ENCODE peak calls at places on chromosomes 1 and 21, in five cellular contexts. Z is RWPE1; H is AG04450; P is CD8-positive, alpha-beta T cell; A is OCI-LY7. O is an unnamed sample.

GRCh38 chr1:45221716-45222115 is 15.3 kb upstream of the ZSWIM5 start:
- DNase-seq in Z (peak; percentile 19), H (no peak), P (no peak), A (no peak), O (no peak)

GRCh38 chr1:81432654-81433109 is 368.1 kb upstream of the ADGRL2 start:
- DNase-seq in Z (no peak), H (no peak), P (no peak), A (no peak), O (no peak)

GRCh38 chr1:201503397-201504176 is 3.3 kb downstream of the CSRP1 start:
- DNase-seq in Z (peak; percentile 93), H (peak; percentile 98), P (no peak), A (no peak), O (peak; percentile 67)

GRCh38 chr1:94309216-94309615 is 71.8 kb upstream of the ARHGAP29 start:
- DNase-seq in Z (no peak), H (no peak), P (no peak), A (no peak), O (no peak)

GRCh38 chr21:20789696-20790095 is 208.5 kb upstream of the NCAM2 start:
- DNase-seq in Z (peak; percentile 5), H (no peak), P (no peak), A (no peak), O (no peak)

GRCh38 chr1:49306507-49307070 is 529.9 kb upstream of the BEND5 start:
- DNase-seq in Z (no peak), H (no peak), P (no peak), A (no peak), O (no peak)

GRCh38 chr1:14140800-14141526 is 441.0 kb downstream of the PRDM2 start:
- DNase-seq in Z (no peak), H (no peak), P (no peak), A (no peak), O (no peak)

GRCh38 chr1:156599811-156600210 is 1.5 kb downstream of the GPATCH4 start:
- DNase-seq in Z (no peak), H (no peak), P (no peak), A (peak; percentile 77), O (no peak)

GRCh38 chr1:233355841-233356704 is 28.5 kb downstream of the MAP3K21 start:
- DNase-seq in Z (no peak), H (no peak), P (no peak), A (peak; percentile 2), O (no peak)

GRCh38 chr1:151907363-151908139 is 1.8 kb downstream of the THEM4 start:
- DNase-seq in Z (no peak), H (no peak), P (no peak), A (peak; percentile 54), O (no peak)

GRCh38 chr1:39043513-39043912 is 17.4 kb downstream of the NDUFS5 start:
- DNase-seq in Z (no peak), H (no peak), P (no peak), A (no peak), O (no peak)

GRCh38 chr1:58879464-58879863 is 95.6 kb upstream of the JUN start:
- DNase-seq in Z (no peak), H (no peak), P (no peak), A (no peak), O (no peak)

GRCh38 chr1:203152158-203153034 is 23.2 kb downstream of the MYBPH start:
- DNase-seq in Z (peak; percentile 90), H (no peak), P (no peak), A (no peak), O (no peak)

GRCh38 chr1:207806531-207807394 is 54.9 kb downstream of the CD46 start:
- DNase-seq in Z (no peak), H (no peak), P (no peak), A (no peak), O (no peak)

GRCh38 chr1:224380003-224380402 is 23.3 kb downstream of the CNIH4 start:
- DNase-seq in Z (no peak), H (no peak), P (peak; percentile 46), A (peak; percentile 18), O (no peak)

GRCh38 chr1:217907504-217907903 is 276.4 kb downstream of the SPATA17 start:
- DNase-seq in Z (peak; percentile 23), H (no peak), P (no peak), A (no peak), O (peak; percentile 6)

GRCh38 chr1:45679123-45679522 is 7.2 kb downstream of the GPBP1L1 start:
- DNase-seq in Z (no peak), H (no peak), P (no peak), A (no peak), O (no peak)

GRCh38 chr1:9101510-9102146 is 27.3 kb downstream of the GPR157 start:
- DNase-seq in Z (peak; percentile 62), H (peak; percentile 38), P (no peak), A (peak; percentile 88), O (no peak)

GRCh38 chr21:41979751-41980369 is 26.0 kb upstream of the C2CD2 start:
- DNase-seq in Z (no peak), H (no peak), P (no peak), A (no peak), O (no peak)

GRCh38 chr1:83998599-83999315 is at the start of gene TTLL7:
- DNase-seq in Z (peak; percentile 59), H (no peak), P (peak; percentile 33), A (peak; percentile 77), O (no peak)

GRCh38 chr1:245687636-245688535 is 533.1 kb downstream of the KIF26B start:
- DNase-seq in Z (no peak), H (no peak), P (no peak), A (no peak), O (no peak)

GRCh38 chr1:28208818-28209441 is 23.9 kb downstream of the DNAJC8 start:
- DNase-seq in Z (peak; percentile 58), H (peak; percentile 51), P (peak; percentile 72), A (peak; percentile 82), O (peak; percentile 14)

GRCh38 chr1:38778521-38778920 is 81.1 kb downstream of the RRAGC start:
- DNase-seq in Z (no peak), H (no peak), P (no peak), A (no peak), O (no peak)

GRCh38 chr1:23395162-23395724 is 25.6 kb upstream of the ZNF436 start:
- DNase-seq in Z (no peak), H (no peak), P (no peak), A (no peak), O (no peak)

GRCh38 chr1:65527211-65527610 is 106.7 kb downstream of the LEPR start:
- DNase-seq in Z (no peak), H (no peak), P (no peak), A (no peak), O (no peak)
- H3K27ac ChIP-seq in Z (no peak overlapping the region), H (no peak overlapping the region), P (no peak overlapping the region), A (no peak overlapping the region), O (no peak overlapping the region)

DNA sequence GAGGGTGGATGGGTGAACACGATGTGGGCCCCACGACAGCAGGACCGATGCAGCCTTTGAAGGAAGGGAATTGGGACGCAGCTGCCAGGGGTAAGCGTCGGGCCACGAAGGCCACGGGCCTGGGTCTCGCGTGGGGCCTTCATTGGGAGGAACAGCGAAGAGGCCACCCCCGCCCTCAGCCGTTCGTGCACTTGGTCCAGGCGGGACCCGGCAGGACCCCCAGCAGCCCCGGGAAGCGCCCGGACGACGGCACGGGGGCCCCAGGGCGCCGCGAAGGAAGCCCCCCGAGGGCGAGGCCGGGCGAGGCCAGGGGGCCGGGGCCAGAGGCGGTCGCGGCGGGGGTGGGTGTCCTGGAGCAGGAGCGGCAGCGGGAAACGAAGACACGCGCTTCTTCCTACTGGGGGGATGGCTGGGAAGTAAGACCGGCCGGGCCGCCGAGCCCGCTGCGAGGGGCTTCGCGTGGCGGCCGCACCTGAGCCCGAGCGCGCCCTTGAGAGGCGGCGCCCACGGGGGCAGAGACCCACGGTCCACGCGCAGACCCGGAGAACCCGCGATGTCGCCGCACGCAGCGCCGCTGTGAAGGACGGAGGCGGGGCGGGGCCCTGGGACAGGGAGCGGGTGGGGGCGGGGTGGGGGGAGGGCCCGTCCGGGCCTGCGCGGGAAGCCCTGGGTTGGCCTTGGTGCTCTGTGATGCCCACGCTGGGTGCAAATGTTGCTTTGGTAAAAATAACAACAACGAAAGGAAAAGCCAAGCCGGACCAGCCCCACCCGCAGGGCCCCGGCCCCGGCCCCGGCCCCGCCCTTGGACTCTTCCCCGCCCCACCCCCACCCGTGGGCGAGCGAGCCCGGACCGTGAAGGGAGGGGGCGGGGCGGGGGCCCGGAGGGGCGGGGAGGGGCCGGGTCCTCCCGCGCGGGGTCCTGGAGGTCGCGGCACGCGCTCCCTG is 56.0 kb upstream of the ADARB1 start:
- DNase-seq in Z (no peak), H (no peak), P (no peak), A (no peak), O (no peak)
- H3K27ac ChIP-seq in Z (peak overlapping the region; percentile 97), H (no peak overlapping the region), P (no peak overlapping the region), A (no peak overlapping the region), O (peak overlapping the region; percentile 38)

GRCh38 chr1:206706298-206706791 is 21.6 kb downstream of the MAPKAPK2 start:
- DNase-seq in Z (no peak), H (peak; percentile 61), P (no peak), A (no peak), O (no peak)
- H3K27ac ChIP-seq in Z (no peak overlapping the region), H (no peak overlapping the region), P (no peak overlapping the region), A (no peak overlapping the region), O (no peak overlapping the region)

GRCh38 chr1:228337711-228338520 is 68.7 kb downstream of the TRIM11 start:
- DNase-seq in Z (no peak), H (no peak), P (no peak), A (no peak), O (no peak)
- H3K27ac ChIP-seq in Z (no peak overlapping the region), H (no peak overlapping the region), P (no peak overlapping the region), A (no peak overlapping the region), O (no peak overlapping the region)

GRCh38 chr1:246689409-246689997 is 34.7 kb upstream of the SCCPDH start:
- DNase-seq in Z (peak; percentile 76), H (peak; percentile 37), P (peak; percentile 52), A (peak; percentile 77), O (no peak)
- H3K27ac ChIP-seq in Z (no peak overlapping the region), H (no peak overlapping the region), P (no peak overlapping the region), A (no peak overlapping the region), O (no peak overlapping the region)

DNA sequence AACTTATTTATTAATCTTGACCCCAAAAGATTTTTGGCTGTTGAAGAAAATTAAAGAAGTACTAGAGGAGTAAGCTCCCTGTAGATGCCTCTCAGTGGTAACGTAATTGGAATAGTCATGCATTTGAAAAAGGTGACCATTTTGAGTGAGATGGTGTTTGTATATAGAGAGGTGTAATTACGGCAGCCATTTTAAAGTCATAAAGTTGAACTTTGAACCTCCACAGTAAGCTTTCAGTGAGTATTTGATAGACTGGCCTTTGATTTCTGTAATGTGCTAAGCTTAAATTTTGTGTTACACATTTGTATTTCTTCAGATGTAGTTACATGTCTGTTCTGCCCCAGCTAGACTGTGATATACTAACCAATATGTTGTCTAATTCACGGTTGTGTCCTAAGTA is 21.6 kb upstream of the TMCO2 start:
- DNase-seq in Z (no peak), H (no peak), P (no peak), A (no peak), O (no peak)
- H3K27ac ChIP-seq in Z (no peak overlapping the region), H (no peak overlapping the region), P (no peak overlapping the region), A (no peak overlapping the region), O (no peak overlapping the region)

GRCh38 chr1:54324750-54325704 is 81.2 kb downstream of the SSBP3 start:
- DNase-seq in Z (no peak), H (no peak), P (no peak), A (no peak), O (no peak)

GRCh38 chr1:54328117-54328636 is 78.0 kb downstream of the SSBP3 start:
- DNase-seq in Z (no peak), H (no peak), P (no peak), A (no peak), O (no peak)

GRCh38 chr1:54327386-54328116 is 78.6 kb downstream of the SSBP3 start:
- DNase-seq in Z (no peak), H (no peak), P (no peak), A (peak; percentile 39), O (no peak)

GRCh38 chr1:54325705-54326461 is 80.3 kb downstream of the SSBP3 start:
- DNase-seq in Z (no peak), H (no peak), P (no peak), A (no peak), O (no peak)

GRCh38 chr1:54326577-54327385 is 79.4 kb downstream of the SSBP3 start:
- DNase-seq in Z (no peak), H (no peak), P (no peak), A (no peak), O (no peak)
- H3K27ac ChIP-seq in Z (peak overlapping the region; percentile 5), H (peak overlapping the region; percentile 81), P (no peak overlapping the region), A (peak overlapping the region; percentile 27), O (no peak overlapping the region)